ENCODE peak calls at places on chromosomes 5 and 9, in seven cellular contexts. One of them, this sample, is unnamed.

GRCh38 chr5:97297063-97297715 is 114.1 kb upstream of the RIOK2 start:
- DNase-seq in cardiac muscle cell: peak; percentile 11
- DNase-seq in heart right ventricle: no peak
- DNase-seq in right atrium auricular region: no peak
- DNase-seq in dorsolateral prefrontal cortex: no peak
- DNase-seq in SK-N-SH: peak; percentile 32
- DNase-seq in upper lobe of right lung: no peak
- DNase-seq in this sample: peak; percentile 52

GRCh38 chr9:110095238-110095637 is 112.7 kb downstream of the C9orf152 start:
- DNase-seq in cardiac muscle cell: peak; percentile 80
- DNase-seq in heart right ventricle: no peak
- DNase-seq in right atrium auricular region: no peak
- DNase-seq in dorsolateral prefrontal cortex: no peak
- DNase-seq in SK-N-SH: no peak
- DNase-seq in upper lobe of right lung: no peak
- DNase-seq in this sample: peak; percentile 69

GRCh38 chr9:78781681-78782080 is 484.8 kb downstream of the PSAT1 start:
- DNase-seq in cardiac muscle cell: no peak
- DNase-seq in heart right ventricle: no peak
- DNase-seq in right atrium auricular region: no peak
- DNase-seq in dorsolateral prefrontal cortex: no peak
- DNase-seq in SK-N-SH: no peak
- DNase-seq in upper lobe of right lung: no peak
- DNase-seq in this sample: peak; percentile 3

GRCh38 chr9:87267251-87267679 is 230.4 kb upstream of the DAPK1 start:
- DNase-seq in cardiac muscle cell: peak; percentile 46
- DNase-seq in heart right ventricle: peak; percentile 17
- DNase-seq in right atrium auricular region: peak; percentile 65
- DNase-seq in dorsolateral prefrontal cortex: no peak
- DNase-seq in SK-N-SH: no peak
- DNase-seq in upper lobe of right lung: no peak
- DNase-seq in this sample: no peak

GRCh38 chr9:21590058-21590996 is 108.2 kb upstream of the IFNE start:
- DNase-seq in cardiac muscle cell: no peak
- DNase-seq in heart right ventricle: no peak
- DNase-seq in right atrium auricular region: no peak
- DNase-seq in dorsolateral prefrontal cortex: no peak
- DNase-seq in SK-N-SH: no peak
- DNase-seq in upper lobe of right lung: no peak
- DNase-seq in this sample: no peak

GRCh38 chr9:82109626-82110025 is 121.1 kb downstream of the SPATA31D1 start:
- DNase-seq in cardiac muscle cell: no peak
- DNase-seq in heart right ventricle: no peak
- DNase-seq in right atrium auricular region: no peak
- DNase-seq in dorsolateral prefrontal cortex: no peak
- DNase-seq in SK-N-SH: no peak
- DNase-seq in upper lobe of right lung: no peak
- DNase-seq in this sample: peak; percentile 38

GRCh38 chr5:118918232-118918631 is 70.1 kb downstream of the DTWD2 start:
- DNase-seq in cardiac muscle cell: no peak
- DNase-seq in heart right ventricle: no peak
- DNase-seq in right atrium auricular region: no peak
- DNase-seq in dorsolateral prefrontal cortex: no peak
- DNase-seq in SK-N-SH: no peak
- DNase-seq in upper lobe of right lung: no peak
- DNase-seq in this sample: no peak

GRCh38 chr9:133997584-133997983 is 5.5 kb upstream of the VAV2 start:
- DNase-seq in cardiac muscle cell: no peak
- DNase-seq in heart right ventricle: no peak
- DNase-seq in right atrium auricular region: no peak
- DNase-seq in dorsolateral prefrontal cortex: no peak
- DNase-seq in SK-N-SH: no peak
- DNase-seq in upper lobe of right lung: no peak
- DNase-seq in this sample: no peak

GRCh38 chr9:137077010-137077747 is at the start of gene UAP1L1:
- DNase-seq in cardiac muscle cell: peak; percentile 65
- DNase-seq in heart right ventricle: peak; percentile 80
- DNase-seq in right atrium auricular region: peak; percentile 81
- DNase-seq in dorsolateral prefrontal cortex: peak; percentile 87
- DNase-seq in SK-N-SH: peak; percentile 85
- DNase-seq in upper lobe of right lung: peak; percentile 93
- DNase-seq in this sample: no peak

GRCh38 chr5:81450940-81451339 is 57.0 kb upstream of the ACOT12 start:
- DNase-seq in cardiac muscle cell: peak; percentile 68
- DNase-seq in heart right ventricle: no peak
- DNase-seq in right atrium auricular region: no peak
- DNase-seq in dorsolateral prefrontal cortex: no peak
- DNase-seq in SK-N-SH: no peak
- DNase-seq in upper lobe of right lung: no peak
- DNase-seq in this sample: no peak

GRCh38 chr9:124217839-124218437 is 39.8 kb upstream of the NEK6 start:
- DNase-seq in cardiac muscle cell: no peak
- DNase-seq in heart right ventricle: no peak
- DNase-seq in right atrium auricular region: no peak
- DNase-seq in dorsolateral prefrontal cortex: peak; percentile 30
- DNase-seq in SK-N-SH: no peak
- DNase-seq in upper lobe of right lung: peak; percentile 63
- DNase-seq in this sample: no peak

GRCh38 chr9:81819859-81820546 is 108.2 kb upstream of the SPATA31D4 start:
- DNase-seq in cardiac muscle cell: peak; percentile 5
- DNase-seq in heart right ventricle: no peak
- DNase-seq in right atrium auricular region: no peak
- DNase-seq in dorsolateral prefrontal cortex: no peak
- DNase-seq in SK-N-SH: no peak
- DNase-seq in upper lobe of right lung: no peak
- DNase-seq in this sample: no peak

GRCh38 chr9:137550958-137551655 is 572 bp upstream of the MRPL41 start:
- DNase-seq in cardiac muscle cell: no peak
- DNase-seq in heart right ventricle: no peak
- DNase-seq in right atrium auricular region: peak; percentile 77
- DNase-seq in dorsolateral prefrontal cortex: no peak
- DNase-seq in SK-N-SH: peak; percentile 97
- DNase-seq in upper lobe of right lung: peak; percentile 89
- DNase-seq in this sample: no peak

GRCh38 chr9:114288233-114289051 is 34.5 kb upstream of the ORM1 start:
- DNase-seq in cardiac muscle cell: peak; percentile 46
- DNase-seq in heart right ventricle: no peak
- DNase-seq in right atrium auricular region: no peak
- DNase-seq in dorsolateral prefrontal cortex: peak; percentile 24
- DNase-seq in SK-N-SH: no peak
- DNase-seq in upper lobe of right lung: peak; percentile 55
- DNase-seq in this sample: peak; percentile 63

GRCh38 chr9:112188884-112189283 is 13.8 kb upstream of the SUSD1 start:
- DNase-seq in cardiac muscle cell: no peak
- DNase-seq in heart right ventricle: no peak
- DNase-seq in right atrium auricular region: no peak
- DNase-seq in dorsolateral prefrontal cortex: no peak
- DNase-seq in SK-N-SH: no peak
- DNase-seq in upper lobe of right lung: no peak
- DNase-seq in this sample: no peak

GRCh38 chr9:134176599-134176968 is 12.2 kb upstream of the RNU6ATAC start:
- DNase-seq in cardiac muscle cell: no peak
- DNase-seq in heart right ventricle: no peak
- DNase-seq in right atrium auricular region: no peak
- DNase-seq in dorsolateral prefrontal cortex: no peak
- DNase-seq in SK-N-SH: no peak
- DNase-seq in upper lobe of right lung: no peak
- DNase-seq in this sample: no peak

GRCh38 chr9:136231478-136232297 is 13.9 kb downstream of the QSOX2 start:
- DNase-seq in cardiac muscle cell: no peak
- DNase-seq in heart right ventricle: no peak
- DNase-seq in right atrium auricular region: no peak
- DNase-seq in dorsolateral prefrontal cortex: no peak
- DNase-seq in SK-N-SH: no peak
- DNase-seq in upper lobe of right lung: no peak
- DNase-seq in this sample: no peak

GRCh38 chr5:79493596-79494343 is 20.2 kb downstream of the HOMER1 start:
- DNase-seq in cardiac muscle cell: no peak
- DNase-seq in heart right ventricle: no peak
- DNase-seq in right atrium auricular region: no peak
- DNase-seq in dorsolateral prefrontal cortex: no peak
- DNase-seq in SK-N-SH: no peak
- DNase-seq in upper lobe of right lung: no peak
- DNase-seq in this sample: no peak

GRCh38 chr5:79488775-79489174 is 25.2 kb downstream of the HOMER1 start:
- DNase-seq in cardiac muscle cell: peak; percentile 50
- DNase-seq in heart right ventricle: no peak
- DNase-seq in right atrium auricular region: no peak
- DNase-seq in dorsolateral prefrontal cortex: no peak
- DNase-seq in SK-N-SH: no peak
- DNase-seq in upper lobe of right lung: no peak
- DNase-seq in this sample: no peak

GRCh38 chr5:79490323-79490936 is 23.5 kb downstream of the HOMER1 start:
- DNase-seq in cardiac muscle cell: no peak
- DNase-seq in heart right ventricle: no peak
- DNase-seq in right atrium auricular region: no peak
- DNase-seq in dorsolateral prefrontal cortex: no peak
- DNase-seq in SK-N-SH: no peak
- DNase-seq in upper lobe of right lung: no peak
- DNase-seq in this sample: no peak

GRCh38 chr5:79489773-79490172 is 24.2 kb downstream of the HOMER1 start:
- DNase-seq in cardiac muscle cell: no peak
- DNase-seq in heart right ventricle: no peak
- DNase-seq in right atrium auricular region: no peak
- DNase-seq in dorsolateral prefrontal cortex: no peak
- DNase-seq in SK-N-SH: no peak
- DNase-seq in upper lobe of right lung: no peak
- DNase-seq in this sample: no peak

GRCh38 chr5:79491690-79492317 is 22.1 kb downstream of the HOMER1 start:
- DNase-seq in cardiac muscle cell: no peak
- DNase-seq in heart right ventricle: no peak
- DNase-seq in right atrium auricular region: no peak
- DNase-seq in dorsolateral prefrontal cortex: no peak
- DNase-seq in SK-N-SH: no peak
- DNase-seq in upper lobe of right lung: no peak
- DNase-seq in this sample: no peak
- H3K27ac ChIP-seq in cardiac muscle cell: no peak overlapping the region
- H3K27ac ChIP-seq in heart right ventricle: peak overlapping the region; percentile 34
- H3K27ac ChIP-seq in right atrium auricular region: peak overlapping the region; percentile 83
- H3K27ac ChIP-seq in dorsolateral prefrontal cortex: no peak overlapping the region
- H3K27ac ChIP-seq in SK-N-SH: no peak overlapping the region
- H3K27ac ChIP-seq in upper lobe of right lung: no peak overlapping the region
- H3K27ac ChIP-seq in this sample: no peak overlapping the region

GRCh38 chr5:134609232-134609851 is 23.3 kb downstream of the SAR1B start:
- DNase-seq in cardiac muscle cell: no peak
- DNase-seq in heart right ventricle: no peak
- DNase-seq in right atrium auricular region: no peak
- DNase-seq in dorsolateral prefrontal cortex: no peak
- DNase-seq in SK-N-SH: no peak
- DNase-seq in upper lobe of right lung: no peak
- DNase-seq in this sample: no peak
- H3K27ac ChIP-seq in cardiac muscle cell: no peak overlapping the region
- H3K27ac ChIP-seq in heart right ventricle: no peak overlapping the region
- H3K27ac ChIP-seq in right atrium auricular region: peak overlapping the region; percentile 45
- H3K27ac ChIP-seq in dorsolateral prefrontal cortex: no peak overlapping the region
- H3K27ac ChIP-seq in SK-N-SH: no peak overlapping the region
- H3K27ac ChIP-seq in upper lobe of right lung: no peak overlapping the region
- H3K27ac ChIP-seq in this sample: no peak overlapping the region

GRCh38 chr5:139393497-139394122 is 1.3 kb downstream of the PROB1 start:
- DNase-seq in cardiac muscle cell: no peak
- DNase-seq in heart right ventricle: no peak
- DNase-seq in right atrium auricular region: no peak
- DNase-seq in dorsolateral prefrontal cortex: no peak
- DNase-seq in SK-N-SH: peak; percentile 49
- DNase-seq in upper lobe of right lung: no peak
- DNase-seq in this sample: no peak

GRCh38 chr5:139390639-139391569 is 1.2 kb upstream of the MZB1 start:
- DNase-seq in cardiac muscle cell: no peak
- DNase-seq in heart right ventricle: no peak
- DNase-seq in right atrium auricular region: no peak
- DNase-seq in dorsolateral prefrontal cortex: no peak
- DNase-seq in SK-N-SH: no peak
- DNase-seq in upper lobe of right lung: no peak
- DNase-seq in this sample: no peak

GRCh38 chr5:139391570-139392323 is 2.0 kb upstream of the MZB1 start:
- DNase-seq in cardiac muscle cell: no peak
- DNase-seq in heart right ventricle: no peak
- DNase-seq in right atrium auricular region: no peak
- DNase-seq in dorsolateral prefrontal cortex: no peak
- DNase-seq in SK-N-SH: no peak
- DNase-seq in upper lobe of right lung: no peak
- DNase-seq in this sample: no peak

GRCh38 chr5:139392678-139393496 is 2.0 kb downstream of the PROB1 start:
- DNase-seq in cardiac muscle cell: peak; percentile 70
- DNase-seq in heart right ventricle: no peak
- DNase-seq in right atrium auricular region: no peak
- DNase-seq in dorsolateral prefrontal cortex: no peak
- DNase-seq in SK-N-SH: peak; percentile 92
- DNase-seq in upper lobe of right lung: peak; percentile 84
- DNase-seq in this sample: peak; percentile 38

GRCh38 chr5:139392324-139392677 is 2.6 kb upstream of the MZB1 start:
- DNase-seq in cardiac muscle cell: no peak
- DNase-seq in heart right ventricle: no peak
- DNase-seq in right atrium auricular region: no peak
- DNase-seq in dorsolateral prefrontal cortex: no peak
- DNase-seq in SK-N-SH: no peak
- DNase-seq in upper lobe of right lung: no peak
- DNase-seq in this sample: no peak
- H3K27ac ChIP-seq in cardiac muscle cell: no peak overlapping the region
- H3K27ac ChIP-seq in heart right ventricle: peak overlapping the region; percentile 64
- H3K27ac ChIP-seq in right atrium auricular region: peak overlapping the region; percentile 96
- H3K27ac ChIP-seq in dorsolateral prefrontal cortex: no peak overlapping the region
- H3K27ac ChIP-seq in SK-N-SH: no peak overlapping the region
- H3K27ac ChIP-seq in upper lobe of right lung: no peak overlapping the region
- H3K27ac ChIP-seq in this sample: no peak overlapping the region

GRCh38 chr5:167999182-167999581 is 292.3 kb upstream of the WWC1 start:
- DNase-seq in cardiac muscle cell: peak; percentile 36
- DNase-seq in heart right ventricle: no peak
- DNase-seq in right atrium auricular region: no peak
- DNase-seq in dorsolateral prefrontal cortex: no peak
- DNase-seq in SK-N-SH: peak; percentile 44
- DNase-seq in upper lobe of right lung: no peak
- DNase-seq in this sample: no peak

GRCh38 chr5:167995844-167996400 is 295.5 kb upstream of the WWC1 start:
- DNase-seq in cardiac muscle cell: no peak
- DNase-seq in heart right ventricle: no peak
- DNase-seq in right atrium auricular region: no peak
- DNase-seq in dorsolateral prefrontal cortex: no peak
- DNase-seq in SK-N-SH: no peak
- DNase-seq in upper lobe of right lung: no peak
- DNase-seq in this sample: no peak

GRCh38 chr5:167998148-167998767 is 293.2 kb upstream of the WWC1 start:
- DNase-seq in cardiac muscle cell: no peak
- DNase-seq in heart right ventricle: peak; percentile 19
- DNase-seq in right atrium auricular region: no peak
- DNase-seq in dorsolateral prefrontal cortex: no peak
- DNase-seq in SK-N-SH: no peak
- DNase-seq in upper lobe of right lung: no peak
- DNase-seq in this sample: no peak

GRCh38 chr5:167992868-167993267 is 298.6 kb upstream of the WWC1 start:
- DNase-seq in cardiac muscle cell: no peak
- DNase-seq in heart right ventricle: no peak
- DNase-seq in right atrium auricular region: no peak
- DNase-seq in dorsolateral prefrontal cortex: no peak
- DNase-seq in SK-N-SH: no peak
- DNase-seq in upper lobe of right lung: no peak
- DNase-seq in this sample: no peak

DNA sequence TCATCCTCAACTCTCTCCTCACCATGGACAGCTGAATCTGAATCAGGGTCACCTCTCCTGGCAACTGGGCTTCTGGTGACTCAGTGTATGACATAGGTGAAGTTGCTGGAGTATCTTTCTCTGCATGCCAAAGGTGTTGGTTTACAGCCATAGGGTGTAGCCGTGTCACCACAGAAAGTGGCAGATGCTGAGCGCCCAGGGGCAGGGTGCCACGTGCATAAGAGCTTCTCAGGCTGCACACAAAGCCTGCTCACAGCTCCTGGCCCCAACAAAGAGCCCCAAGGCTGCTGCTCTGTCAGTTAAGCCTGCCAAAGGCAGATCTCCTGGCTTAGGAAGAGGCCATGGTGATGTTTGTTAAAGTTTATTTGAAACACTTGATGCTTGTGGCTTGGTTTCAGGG is 297.7 kb upstream of the WWC1 start:
- DNase-seq in cardiac muscle cell: no peak
- DNase-seq in heart right ventricle: no peak
- DNase-seq in right atrium auricular region: no peak
- DNase-seq in dorsolateral prefrontal cortex: no peak
- DNase-seq in SK-N-SH: no peak
- DNase-seq in upper lobe of right lung: no peak
- DNase-seq in this sample: no peak
- H3K27ac ChIP-seq in cardiac muscle cell: no peak overlapping the region
- H3K27ac ChIP-seq in heart right ventricle: no peak overlapping the region
- H3K27ac ChIP-seq in right atrium auricular region: no peak overlapping the region
- H3K27ac ChIP-seq in dorsolateral prefrontal cortex: no peak overlapping the region
- H3K27ac ChIP-seq in SK-N-SH: no peak overlapping the region
- H3K27ac ChIP-seq in upper lobe of right lung: no peak overlapping the region
- H3K27ac ChIP-seq in this sample: no peak overlapping the region